ENCODE peak calls at places on chromosomes 12 and 14, in five cellular contexts. One of them, this sample, is unnamed. For H3K9me3, the result is how much of the 10 kb centered on the place peaks cover.

GRCh38 chr12:109446-109845 is 42.9 kb downstream of the IQSEC3 start:
- DNase-seq in CD8-positive, alpha-beta T cell: no peak
- DNase-seq in endothelial cell of umbilical vein: no peak
- DNase-seq in fibroblast of lung: no peak
- DNase-seq in IMR-90: no peak
- DNase-seq in this sample: no peak

GRCh38 chr12:127024791-127025190 is 1242.2 kb upstream of the TMEM132C start:
- DNase-seq in fibroblast of lung: no peak
- DNase-seq in endothelial cell of umbilical vein: no peak
- DNase-seq in CD8-positive, alpha-beta T cell: no peak
- DNase-seq in IMR-90: no peak
- DNase-seq in this sample: no peak

GRCh38 chr12:93252221-93252620 is 125.5 kb upstream of the NUDT4 start:
- DNase-seq in endothelial cell of umbilical vein: no peak
- DNase-seq in fibroblast of lung: no peak
- DNase-seq in IMR-90: no peak
- DNase-seq in CD8-positive, alpha-beta T cell: no peak
- DNase-seq in this sample: no peak

GRCh38 chr12:39103552-39104165 is 198.3 kb upstream of the CPNE8 start:
- DNase-seq in CD8-positive, alpha-beta T cell: no peak
- DNase-seq in endothelial cell of umbilical vein: peak
- DNase-seq in fibroblast of lung: peak
- DNase-seq in IMR-90: no peak
- DNase-seq in this sample: peak

GRCh38 chr12:80321653-80322052 is 122.4 kb upstream of the PTPRQ start:
- DNase-seq in fibroblast of lung: no peak
- DNase-seq in CD8-positive, alpha-beta T cell: no peak
- DNase-seq in IMR-90: peak
- DNase-seq in endothelial cell of umbilical vein: no peak
- DNase-seq in this sample: no peak

GRCh38 chr14:106174206-106174605 is 647.8 kb downstream of the TMEM121 start:
- DNase-seq in fibroblast of lung: no peak
- DNase-seq in CD8-positive, alpha-beta T cell: peak
- DNase-seq in endothelial cell of umbilical vein: no peak
- DNase-seq in IMR-90: no peak
- DNase-seq in this sample: no peak

GRCh38 chr12:106089935-106090334 is 48.8 kb downstream of the NUAK1 start:
- DNase-seq in endothelial cell of umbilical vein: no peak
- DNase-seq in fibroblast of lung: no peak
- DNase-seq in IMR-90: no peak
- DNase-seq in CD8-positive, alpha-beta T cell: no peak
- DNase-seq in this sample: no peak

GRCh38 chr12:24488091-24488596 is 460.8 kb downstream of the BCAT1 start:
- DNase-seq in CD8-positive, alpha-beta T cell: no peak
- DNase-seq in endothelial cell of umbilical vein: no peak
- DNase-seq in fibroblast of lung: peak
- DNase-seq in IMR-90: peak
- DNase-seq in this sample: peak

GRCh38 chr12:57258977-57259970 is 8.3 kb upstream of the STAC3 start:
- DNase-seq in CD8-positive, alpha-beta T cell: no peak
- DNase-seq in IMR-90: peak
- DNase-seq in endothelial cell of umbilical vein: no peak
- DNase-seq in fibroblast of lung: peak
- DNase-seq in this sample: no peak

GRCh38 chr12:32502693-32503510 is 103.5 kb downstream of the FGD4 start:
- DNase-seq in endothelial cell of umbilical vein: peak
- DNase-seq in fibroblast of lung: peak
- DNase-seq in CD8-positive, alpha-beta T cell: no peak
- DNase-seq in IMR-90: peak
- DNase-seq in this sample: peak

GRCh38 chr14:58637391-58638230 is at the start of gene DACT1:
- DNase-seq in endothelial cell of umbilical vein: peak
- DNase-seq in IMR-90: peak
- DNase-seq in CD8-positive, alpha-beta T cell: peak
- DNase-seq in fibroblast of lung: peak
- DNase-seq in this sample: peak

GRCh38 chr12:63905523-63905922 is 61.0 kb downstream of the SRGAP1 start:
- DNase-seq in endothelial cell of umbilical vein: no peak
- DNase-seq in fibroblast of lung: no peak
- DNase-seq in CD8-positive, alpha-beta T cell: no peak
- DNase-seq in IMR-90: peak
- DNase-seq in this sample: no peak

GRCh38 chr12:100401660-100402059 is 44.8 kb downstream of the SLC17A8 start:
- DNase-seq in IMR-90: peak
- DNase-seq in fibroblast of lung: peak
- DNase-seq in endothelial cell of umbilical vein: peak
- DNase-seq in CD8-positive, alpha-beta T cell: no peak
- DNase-seq in this sample: peak

GRCh38 chr12:46387697-46388096 is 15.1 kb upstream of the SLC38A2 start:
- DNase-seq in endothelial cell of umbilical vein: no peak
- DNase-seq in fibroblast of lung: no peak
- DNase-seq in IMR-90: no peak
- DNase-seq in CD8-positive, alpha-beta T cell: peak
- DNase-seq in this sample: no peak

GRCh38 chr12:111434680-111435338 is 29.1 kb downstream of the SH2B3 start:
- DNase-seq in CD8-positive, alpha-beta T cell: peak
- DNase-seq in IMR-90: peak
- DNase-seq in endothelial cell of umbilical vein: peak
- DNase-seq in fibroblast of lung: peak
- DNase-seq in this sample: peak

GRCh38 chr12:131121705-131122405 is 168.1 kb downstream of the ADGRD1 start:
- DNase-seq in fibroblast of lung: no peak
- DNase-seq in CD8-positive, alpha-beta T cell: no peak
- DNase-seq in IMR-90: no peak
- DNase-seq in endothelial cell of umbilical vein: no peak
- DNase-seq in this sample: no peak

GRCh38 chr12:55629058-55629841 is 7.4 kb upstream of the OR10P1 start:
- DNase-seq in CD8-positive, alpha-beta T cell: no peak
- DNase-seq in IMR-90: no peak
- DNase-seq in endothelial cell of umbilical vein: no peak
- DNase-seq in fibroblast of lung: no peak
- DNase-seq in this sample: no peak

GRCh38 chr14:73754911-73755360 is 40.8 kb upstream of the PNMA1 start:
- DNase-seq in endothelial cell of umbilical vein: peak
- DNase-seq in fibroblast of lung: peak
- DNase-seq in CD8-positive, alpha-beta T cell: no peak
- DNase-seq in IMR-90: peak
- DNase-seq in this sample: peak

GRCh38 chr12:19834596-19834995 is 395.3 kb downstream of the AEBP2 start:
- DNase-seq in endothelial cell of umbilical vein: no peak
- DNase-seq in IMR-90: no peak
- DNase-seq in fibroblast of lung: no peak
- DNase-seq in CD8-positive, alpha-beta T cell: no peak
- DNase-seq in this sample: no peak

GRCh38 chr14:77037886-77038511 is 9.5 kb upstream of the IRF2BPL start:
- DNase-seq in endothelial cell of umbilical vein: peak
- DNase-seq in CD8-positive, alpha-beta T cell: peak
- DNase-seq in IMR-90: no peak
- DNase-seq in fibroblast of lung: peak
- DNase-seq in this sample: peak

GRCh38 chr12:132287391-132288238 is 41.8 kb downstream of the GALNT9 start:
- DNase-seq in endothelial cell of umbilical vein: no peak
- DNase-seq in IMR-90: no peak
- DNase-seq in CD8-positive, alpha-beta T cell: no peak
- DNase-seq in fibroblast of lung: no peak
- DNase-seq in this sample: no peak

GRCh38 chr12:132290203-132290540 is 39.2 kb downstream of the GALNT9 start:
- DNase-seq in fibroblast of lung: no peak
- DNase-seq in CD8-positive, alpha-beta T cell: no peak
- DNase-seq in IMR-90: no peak
- DNase-seq in endothelial cell of umbilical vein: no peak
- DNase-seq in this sample: no peak

GRCh38 chr12:132291402-132292175 is 37.8 kb downstream of the GALNT9 start:
- DNase-seq in IMR-90: no peak
- DNase-seq in endothelial cell of umbilical vein: no peak
- DNase-seq in CD8-positive, alpha-beta T cell: no peak
- DNase-seq in fibroblast of lung: no peak
- DNase-seq in this sample: no peak

GRCh38 chr12:132288516-132289188 is 40.7 kb downstream of the GALNT9 start:
- DNase-seq in CD8-positive, alpha-beta T cell: no peak
- DNase-seq in endothelial cell of umbilical vein: no peak
- DNase-seq in fibroblast of lung: no peak
- DNase-seq in IMR-90: no peak
- DNase-seq in this sample: no peak

GRCh38 chr12:132289356-132290202 is 39.8 kb downstream of the GALNT9 start:
- DNase-seq in endothelial cell of umbilical vein: no peak
- DNase-seq in IMR-90: no peak
- DNase-seq in fibroblast of lung: no peak
- DNase-seq in CD8-positive, alpha-beta T cell: no peak
- DNase-seq in this sample: peak
- H3K9me3 ChIP-seq in endothelial cell of umbilical vein: under half
- H3K9me3 ChIP-seq in IMR-90: under half
- H3K9me3 ChIP-seq in fibroblast of lung: under half
- H3K9me3 ChIP-seq in CD8-positive, alpha-beta T cell: under half
- H3K9me3 ChIP-seq in this sample: under half

GRCh38 chr14:22837059-22837749 is 819 bp downstream of the MMP14 start:
- DNase-seq in CD8-positive, alpha-beta T cell: no peak
- DNase-seq in fibroblast of lung: peak
- DNase-seq in IMR-90: peak
- DNase-seq in endothelial cell of umbilical vein: peak
- DNase-seq in this sample: peak

GRCh38 chr14:22838631-22839041 is 2.3 kb downstream of the MMP14 start:
- DNase-seq in CD8-positive, alpha-beta T cell: no peak
- DNase-seq in endothelial cell of umbilical vein: no peak
- DNase-seq in IMR-90: peak
- DNase-seq in fibroblast of lung: peak
- DNase-seq in this sample: peak

GRCh38 chr14:22837750-22838538 is 1.6 kb downstream of the MMP14 start:
- DNase-seq in endothelial cell of umbilical vein: no peak
- DNase-seq in fibroblast of lung: peak
- DNase-seq in IMR-90: peak
- DNase-seq in CD8-positive, alpha-beta T cell: no peak
- DNase-seq in this sample: peak

GRCh38 chr14:22841311-22841710 is 4.9 kb downstream of the MMP14 start:
- DNase-seq in endothelial cell of umbilical vein: no peak
- DNase-seq in fibroblast of lung: no peak
- DNase-seq in IMR-90: no peak
- DNase-seq in CD8-positive, alpha-beta T cell: no peak
- DNase-seq in this sample: no peak

DNA sequence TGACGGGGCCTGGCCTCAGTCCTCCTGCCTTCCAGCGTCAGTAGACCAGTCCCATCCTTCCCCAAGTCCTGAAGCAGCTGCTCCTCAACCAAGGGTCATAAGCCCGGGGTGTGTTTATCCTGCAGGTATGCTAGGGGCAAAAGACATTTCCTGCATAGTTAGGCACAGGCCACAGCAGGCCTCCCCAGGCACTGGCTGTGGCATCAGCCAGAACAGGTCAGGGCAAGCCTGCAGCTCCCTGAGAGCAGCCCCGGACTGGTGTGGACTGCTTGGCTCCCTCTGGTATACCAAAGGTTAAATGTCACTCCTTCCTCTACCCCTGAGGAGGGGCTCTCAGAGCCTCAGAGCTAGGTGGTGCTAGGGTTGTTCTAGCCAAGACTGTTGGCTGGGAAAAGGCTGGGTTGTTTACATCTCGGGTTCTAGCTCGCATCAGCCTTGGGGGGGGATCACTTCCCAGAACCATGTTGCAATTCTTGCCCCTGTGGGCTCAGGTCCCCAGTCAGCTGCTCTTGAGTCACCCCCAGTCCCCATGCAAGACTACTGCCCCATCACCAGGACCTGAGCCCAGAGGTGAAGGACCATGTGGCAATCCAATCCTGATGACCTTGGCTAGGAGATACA is 2.9 kb downstream of the MMP14 start:
- DNase-seq in CD8-positive, alpha-beta T cell: no peak
- DNase-seq in fibroblast of lung: peak
- DNase-seq in IMR-90: peak
- DNase-seq in endothelial cell of umbilical vein: no peak
- DNase-seq in this sample: no peak
- H3K4me3 ChIP-seq in CD8-positive, alpha-beta T cell: no peak
- H3K4me3 ChIP-seq in fibroblast of lung: peak
- H3K4me3 ChIP-seq in IMR-90: peak
- H3K4me3 ChIP-seq in endothelial cell of umbilical vein: peak
- H3K4me3 ChIP-seq in this sample: peak

DNA sequence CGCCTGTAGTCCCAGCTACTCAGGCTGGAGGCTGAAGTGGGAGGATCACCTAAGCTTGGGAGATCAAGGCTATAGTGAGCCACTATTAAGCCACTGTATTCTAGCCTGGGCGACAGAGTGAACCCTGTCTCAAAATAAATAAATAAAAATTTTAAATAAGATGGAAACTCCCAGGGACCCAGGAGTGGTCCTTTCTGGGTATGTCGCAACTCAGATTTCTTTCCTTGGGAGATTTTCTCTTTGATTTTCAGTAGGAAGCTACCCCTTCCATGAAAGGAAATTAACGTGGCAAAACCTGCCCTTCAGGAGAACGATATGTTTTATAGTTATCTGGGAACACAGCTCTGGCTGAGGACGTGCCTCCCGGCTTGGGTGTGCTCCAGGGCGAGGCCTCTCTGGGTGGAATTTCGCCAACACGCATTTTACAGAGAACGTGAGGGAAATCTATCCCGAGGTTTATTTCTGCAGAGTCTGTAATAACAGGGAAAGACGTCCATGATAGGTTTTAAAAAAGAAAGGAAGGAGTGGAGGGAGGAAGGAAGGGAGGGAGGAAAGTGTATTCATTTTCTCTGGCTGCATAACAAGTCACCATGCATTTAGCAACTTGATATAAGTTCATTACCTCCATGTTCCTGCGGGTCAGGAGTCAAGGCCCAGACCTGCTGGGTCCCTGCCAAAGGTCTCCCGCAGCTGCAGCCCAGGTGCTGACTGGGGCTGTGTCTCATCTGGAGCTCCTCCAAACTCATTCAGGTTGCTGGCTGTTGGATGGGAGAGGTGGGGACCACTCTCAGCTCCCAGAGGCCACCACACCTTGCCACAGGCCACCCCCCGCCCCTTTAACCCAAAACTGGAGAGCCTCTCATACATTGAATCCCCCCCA is 80.7 kb upstream of the GSC start:
- DNase-seq in endothelial cell of umbilical vein: no peak
- DNase-seq in fibroblast of lung: no peak
- DNase-seq in IMR-90: no peak
- DNase-seq in CD8-positive, alpha-beta T cell: no peak
- DNase-seq in this sample: no peak
- H3K9me3 ChIP-seq in endothelial cell of umbilical vein: under half
- H3K9me3 ChIP-seq in fibroblast of lung: under half
- H3K9me3 ChIP-seq in IMR-90: under half
- H3K9me3 ChIP-seq in CD8-positive, alpha-beta T cell: under half
- H3K9me3 ChIP-seq in this sample: under half

DNA sequence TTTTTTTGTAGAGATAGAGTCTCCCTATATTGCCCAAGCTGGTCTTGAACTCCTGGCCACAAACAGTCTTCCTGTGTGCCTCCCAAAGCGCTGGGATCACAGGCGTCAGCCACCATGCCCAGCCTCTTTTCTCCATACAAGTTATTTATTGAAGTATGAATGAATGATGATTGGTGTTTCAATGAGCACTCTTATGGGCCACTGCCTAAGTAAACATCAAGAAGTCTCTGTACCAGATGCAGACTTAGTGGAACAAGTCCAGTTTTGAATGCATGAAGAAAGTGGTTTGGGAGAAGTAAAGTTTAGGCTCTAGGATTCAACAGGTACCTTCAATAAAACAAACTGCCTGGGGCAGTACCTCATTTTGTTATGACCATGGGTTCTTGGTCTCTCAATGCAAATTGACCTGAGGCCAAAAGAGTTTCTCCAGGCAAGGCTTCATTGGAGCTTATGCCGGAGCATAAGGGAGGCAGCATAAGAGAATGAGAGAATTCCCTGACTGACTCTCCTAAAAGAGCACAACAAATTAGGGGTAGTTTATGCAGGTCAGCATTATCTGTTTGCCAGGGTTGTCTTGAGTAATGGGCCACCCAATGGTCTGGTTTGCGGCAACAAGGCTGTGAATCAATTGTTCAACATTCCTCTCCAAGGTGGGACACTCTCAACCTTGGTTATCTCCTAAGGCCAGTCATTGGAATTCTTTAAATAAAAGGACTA is 1.1 kb upstream of the GMFB start:
- DNase-seq in endothelial cell of umbilical vein: no peak
- DNase-seq in IMR-90: no peak
- DNase-seq in CD8-positive, alpha-beta T cell: no peak
- DNase-seq in fibroblast of lung: no peak
- DNase-seq in this sample: no peak
- H3K4me3 ChIP-seq in endothelial cell of umbilical vein: no peak
- H3K4me3 ChIP-seq in IMR-90: no peak
- H3K4me3 ChIP-seq in CD8-positive, alpha-beta T cell: peak
- H3K4me3 ChIP-seq in fibroblast of lung: peak
- H3K4me3 ChIP-seq in this sample: peak